ENCODE peak calls at places on chromosome 1, in nine cellular contexts. Z is stimulated activated CD8-positive, alpha-beta memory T cell treated with anti-CD3 and anti-CD28 coated beads, Interleukin-7, amount 100 ng/mL, for 4 hours; D is coronary artery; E is CD8-positive, alpha-beta T cell; R is IMR-90; I is MCF 10A; G is T1000; A is amniotic stem cell; X is AG08395. K is an unnamed sample.
A peak's percentile ranks its signal among the peaks of the same experiment; 100 is the strongest.

GRCh38 chr1:226660410-226661182 is 78.5 kb downstream of the ITPKB start:
- DNase-seq in Z (no peak), D (no peak), E (no peak), R (no peak), I (no peak), G (no peak), A (no peak), X (no peak), K (no peak)

GRCh38 chr1:245294021-245294420 is 139.2 kb downstream of the KIF26B start:
- DNase-seq in Z (no peak), D (no peak), E (no peak), R (no peak), I (no peak), G (no peak), A (no peak), X (no peak), K (no peak)

GRCh38 chr1:196896355-196896754 is 8.5 kb downstream of the CFHR4 start:
- DNase-seq in Z (no peak), D (no peak), E (no peak), R (no peak), I (no peak), G (no peak), A (no peak), X (no peak), K (no peak)

GRCh38 chr1:229341811-229342304 is 989 bp downstream of the CCSAP start:
- DNase-seq in Z (no peak), D (no peak), E (no peak), R (peak; percentile 24), I (peak; percentile 47), G (no peak), A (no peak), X (no peak), K (no peak)

GRCh38 chr1:23216771-23217420 is 406 bp downstream of the HTR1D start:
- DNase-seq in Z (no peak), D (no peak), E (peak; percentile 28), R (no peak), I (peak; percentile 16), G (no peak), A (no peak), X (no peak), K (peak; percentile 86)

GRCh38 chr1:4057603-4058002 is 157.5 kb upstream of the C1orf174 start:
- DNase-seq in Z (no peak), D (no peak), E (no peak), R (no peak), I (no peak), G (no peak), A (no peak), X (no peak), K (no peak)

GRCh38 chr1:202501281-202501680 is 152.8 kb downstream of the PPP1R12B start:
- DNase-seq in Z (no peak), D (no peak), E (no peak), R (peak; percentile 48), I (peak; percentile 64), G (no peak), A (peak; percentile 12), X (peak; percentile 42), K (no peak)

GRCh38 chr1:228313536-228314277 is 92.9 kb downstream of the TRIM11 start:
- DNase-seq in Z (no peak), D (no peak), E (no peak), R (no peak), I (no peak), G (no peak), A (no peak), X (no peak), K (peak; percentile 82)

GRCh38 chr1:51058863-51059262 is 43.2 kb upstream of the C1orf185 start:
- DNase-seq in Z (no peak), D (no peak), E (no peak), R (peak; percentile 37), I (peak; percentile 28), G (no peak), A (no peak), X (peak; percentile 24), K (no peak)

GRCh38 chr1:41020654-41021053 is 871 bp downstream of the SLFNL1 start:
- DNase-seq in Z (no peak), D (no peak), E (no peak), R (no peak), I (peak; percentile 34), G (no peak), A (no peak), X (no peak), K (no peak)

GRCh38 chr1:209354111-209354839 is 229.2 kb upstream of the CAMK1G start:
- DNase-seq in Z (peak; percentile 21), D (no peak), E (peak; percentile 46), R (peak; percentile 92), I (peak; percentile 99), G (peak; percentile 53), A (peak; percentile 82), X (peak; percentile 87), K (no peak)

K was measured in osteocyte.